ENCODE peak calls at places on chromosome 1, in seven cellular contexts. One of them, this sample, is unnamed.

GRCh38 chr1:194341587-194341986 is 1155.2 kb upstream of the B3GALT2 start:
- DNase-seq in RWPE2: no peak
- DNase-seq in MM.1S: no peak
- DNase-seq in activated B cell treated with CpG ODN at 0.5 μM for 24 hours: no peak
- DNase-seq in endothelial cell: no peak
- DNase-seq in Calu3: no peak
- DNase-seq in GM12865: no peak
- DNase-seq in this sample: no peak

GRCh38 chr1:7831458-7831857 is 21.4 kb downstream of the UTS2 start:
- DNase-seq in endothelial cell: no peak
- DNase-seq in activated B cell treated with CpG ODN at 0.5 μM for 24 hours: no peak
- DNase-seq in MM.1S: no peak
- DNase-seq in GM12865: no peak
- DNase-seq in Calu3: no peak
- DNase-seq in RWPE2: no peak
- DNase-seq in this sample: no peak

GRCh38 chr1:230592848-230593247 is 49.4 kb upstream of the COG2 start:
- DNase-seq in GM12865: no peak
- DNase-seq in endothelial cell: no peak
- DNase-seq in activated B cell treated with CpG ODN at 0.5 μM for 24 hours: no peak
- DNase-seq in RWPE2: no peak
- DNase-seq in MM.1S: no peak
- DNase-seq in Calu3: no peak
- DNase-seq in this sample: no peak

GRCh38 chr1:214727274-214727673 is 124.3 kb downstream of the CENPF start:
- DNase-seq in Calu3: no peak
- DNase-seq in GM12865: no peak
- DNase-seq in activated B cell treated with CpG ODN at 0.5 μM for 24 hours: no peak
- DNase-seq in endothelial cell: no peak
- DNase-seq in MM.1S: no peak
- DNase-seq in RWPE2: no peak
- DNase-seq in this sample: no peak

GRCh38 chr1:37051386-37051785 is 17.1 kb upstream of the GRIK3 start:
- DNase-seq in GM12865: no peak
- DNase-seq in endothelial cell: no peak
- DNase-seq in MM.1S: no peak
- DNase-seq in RWPE2: no peak
- DNase-seq in activated B cell treated with CpG ODN at 0.5 μM for 24 hours: no peak
- DNase-seq in Calu3: no peak
- DNase-seq in this sample: no peak

GRCh38 chr1:246035060-246035531 is 472.0 kb downstream of the SMYD3 start:
- DNase-seq in MM.1S: no peak
- DNase-seq in Calu3: no peak
- DNase-seq in GM12865: no peak
- DNase-seq in endothelial cell: no peak
- DNase-seq in activated B cell treated with CpG ODN at 0.5 μM for 24 hours: no peak
- DNase-seq in RWPE2: no peak
- DNase-seq in this sample: no peak

GRCh38 chr1:53348491-53349368 is 20.9 kb upstream of the LRP8 start:
- DNase-seq in MM.1S: no peak
- DNase-seq in endothelial cell: no peak
- DNase-seq in activated B cell treated with CpG ODN at 0.5 μM for 24 hours: peak
- DNase-seq in Calu3: no peak
- DNase-seq in RWPE2: peak
- DNase-seq in GM12865: no peak
- DNase-seq in this sample: peak

GRCh38 chr1:29827801-29828525 is 591.6 kb downstream of the PTPRU start:
- DNase-seq in RWPE2: no peak
- DNase-seq in endothelial cell: no peak
- DNase-seq in MM.1S: no peak
- DNase-seq in GM12865: no peak
- DNase-seq in Calu3: no peak
- DNase-seq in activated B cell treated with CpG ODN at 0.5 μM for 24 hours: no peak
- DNase-seq in this sample: no peak

GRCh38 chr1:87512431-87512830 is 183.8 kb downstream of the LMO4 start:
- DNase-seq in RWPE2: no peak
- DNase-seq in endothelial cell: no peak
- DNase-seq in MM.1S: no peak
- DNase-seq in GM12865: no peak
- DNase-seq in Calu3: no peak
- DNase-seq in activated B cell treated with CpG ODN at 0.5 μM for 24 hours: no peak
- DNase-seq in this sample: no peak

GRCh38 chr1:41673355-41673754 is 188.9 kb upstream of the EDN2 start:
- DNase-seq in RWPE2: no peak
- DNase-seq in activated B cell treated with CpG ODN at 0.5 μM for 24 hours: no peak
- DNase-seq in MM.1S: peak
- DNase-seq in Calu3: no peak
- DNase-seq in endothelial cell: no peak
- DNase-seq in GM12865: peak
- DNase-seq in this sample: no peak

GRCh38 chr1:78691995-78692747 is 42.5 kb downstream of the IFI44 start:
- DNase-seq in endothelial cell: no peak
- DNase-seq in activated B cell treated with CpG ODN at 0.5 μM for 24 hours: no peak
- DNase-seq in RWPE2: no peak
- DNase-seq in GM12865: no peak
- DNase-seq in Calu3: no peak
- DNase-seq in MM.1S: no peak
- DNase-seq in this sample: no peak

GRCh38 chr1:86487131-86487804 is 18.5 kb downstream of the CLCA1 start:
- DNase-seq in RWPE2: no peak
- DNase-seq in endothelial cell: no peak
- DNase-seq in MM.1S: no peak
- DNase-seq in Calu3: no peak
- DNase-seq in GM12865: no peak
- DNase-seq in activated B cell treated with CpG ODN at 0.5 μM for 24 hours: no peak
- DNase-seq in this sample: no peak

GRCh38 chr1:205447457-205448415 is 8.1 kb downstream of the BLACAT1 start:
- DNase-seq in GM12865: no peak
- DNase-seq in MM.1S: no peak
- DNase-seq in RWPE2: no peak
- DNase-seq in endothelial cell: no peak
- DNase-seq in Calu3: peak
- DNase-seq in activated B cell treated with CpG ODN at 0.5 μM for 24 hours: no peak
- DNase-seq in this sample: no peak

GRCh38 chr1:23591460-23592208 is 32.3 kb upstream of the ID3 start:
- DNase-seq in RWPE2: no peak
- DNase-seq in Calu3: no peak
- DNase-seq in activated B cell treated with CpG ODN at 0.5 μM for 24 hours: peak
- DNase-seq in endothelial cell: no peak
- DNase-seq in MM.1S: no peak
- DNase-seq in GM12865: peak
- DNase-seq in this sample: no peak

GRCh38 chr1:43464840-43465693 is 11.3 kb upstream of the HYI start:
- DNase-seq in RWPE2: no peak
- DNase-seq in activated B cell treated with CpG ODN at 0.5 μM for 24 hours: no peak
- DNase-seq in Calu3: peak
- DNase-seq in endothelial cell: no peak
- DNase-seq in MM.1S: no peak
- DNase-seq in GM12865: no peak
- DNase-seq in this sample: no peak

GRCh38 chr1:68185743-68186142 is 46.6 kb downstream of the WLS start:
- DNase-seq in GM12865: no peak
- DNase-seq in endothelial cell: no peak
- DNase-seq in RWPE2: no peak
- DNase-seq in Calu3: no peak
- DNase-seq in activated B cell treated with CpG ODN at 0.5 μM for 24 hours: no peak
- DNase-seq in MM.1S: no peak
- DNase-seq in this sample: no peak

GRCh38 chr1:89603651-89604413 is 29.1 kb upstream of the LRRC8C start:
- DNase-seq in Calu3: no peak
- DNase-seq in RWPE2: no peak
- DNase-seq in endothelial cell: no peak
- DNase-seq in MM.1S: no peak
- DNase-seq in GM12865: no peak
- DNase-seq in activated B cell treated with CpG ODN at 0.5 μM for 24 hours: no peak
- DNase-seq in this sample: no peak

GRCh38 chr1:94113592-94114322 is 7.2 kb downstream of the ABCA4 start:
- DNase-seq in activated B cell treated with CpG ODN at 0.5 μM for 24 hours: no peak
- DNase-seq in endothelial cell: no peak
- DNase-seq in RWPE2: no peak
- DNase-seq in GM12865: no peak
- DNase-seq in MM.1S: no peak
- DNase-seq in Calu3: no peak
- DNase-seq in this sample: no peak

GRCh38 chr1:6287029-6287428 is 26.1 kb upstream of the GPR153 start:
- DNase-seq in GM12865: no peak
- DNase-seq in Calu3: no peak
- DNase-seq in endothelial cell: no peak
- DNase-seq in activated B cell treated with CpG ODN at 0.5 μM for 24 hours: no peak
- DNase-seq in RWPE2: no peak
- DNase-seq in MM.1S: no peak
- DNase-seq in this sample: no peak

GRCh38 chr1:105830614-105831146 is 1225.8 kb upstream of the PRMT6 start:
- DNase-seq in endothelial cell: no peak
- DNase-seq in Calu3: no peak
- DNase-seq in MM.1S: no peak
- DNase-seq in RWPE2: no peak
- DNase-seq in GM12865: no peak
- DNase-seq in activated B cell treated with CpG ODN at 0.5 μM for 24 hours: no peak
- DNase-seq in this sample: no peak

GRCh38 chr1:64608015-64608650 is 136.7 kb upstream of the RAVER2 start:
- DNase-seq in MM.1S: no peak
- DNase-seq in activated B cell treated with CpG ODN at 0.5 μM for 24 hours: no peak
- DNase-seq in RWPE2: no peak
- DNase-seq in GM12865: no peak
- DNase-seq in endothelial cell: no peak
- DNase-seq in Calu3: no peak
- DNase-seq in this sample: no peak

GRCh38 chr1:205285391-205286101 is 36.0 kb downstream of the NUAK2 start:
- DNase-seq in MM.1S: peak
- DNase-seq in RWPE2: no peak
- DNase-seq in activated B cell treated with CpG ODN at 0.5 μM for 24 hours: peak
- DNase-seq in GM12865: peak
- DNase-seq in endothelial cell: no peak
- DNase-seq in Calu3: no peak
- DNase-seq in this sample: no peak

GRCh38 chr1:86778510-86779218 is 74.3 kb downstream of the SH3GLB1 start:
- DNase-seq in activated B cell treated with CpG ODN at 0.5 μM for 24 hours: no peak
- DNase-seq in GM12865: no peak
- DNase-seq in Calu3: no peak
- DNase-seq in endothelial cell: no peak
- DNase-seq in MM.1S: no peak
- DNase-seq in RWPE2: no peak
- DNase-seq in this sample: no peak

GRCh38 chr1:185916866-185917265 is 182.7 kb downstream of the HMCN1 start:
- DNase-seq in GM12865: no peak
- DNase-seq in activated B cell treated with CpG ODN at 0.5 μM for 24 hours: no peak
- DNase-seq in RWPE2: no peak
- DNase-seq in MM.1S: no peak
- DNase-seq in Calu3: no peak
- DNase-seq in endothelial cell: no peak
- DNase-seq in this sample: no peak

GRCh38 chr1:118396824-118397530 is 211.9 kb upstream of the SPAG17 start:
- DNase-seq in Calu3: no peak
- DNase-seq in MM.1S: no peak
- DNase-seq in RWPE2: no peak
- DNase-seq in GM12865: no peak
- DNase-seq in endothelial cell: no peak
- DNase-seq in activated B cell treated with CpG ODN at 0.5 μM for 24 hours: no peak
- DNase-seq in this sample: no peak

GRCh38 chr1:19113362-19114092 is 96.5 kb downstream of the UBR4 start:
- DNase-seq in MM.1S: peak
- DNase-seq in RWPE2: no peak
- DNase-seq in GM12865: peak
- DNase-seq in activated B cell treated with CpG ODN at 0.5 μM for 24 hours: no peak
- DNase-seq in endothelial cell: peak
- DNase-seq in Calu3: peak
- DNase-seq in this sample: no peak
- TF ChIP-seq CTCF in MM.1S: peak
- TF ChIP-seq CTCF in RWPE2: peak
- TF ChIP-seq CTCF in GM12865: peak
- TF ChIP-seq CTCF in activated B cell treated with CpG ODN at 0.5 μM for 24 hours: no peak
- TF ChIP-seq CTCF in endothelial cell: no peak
- TF ChIP-seq CTCF in Calu3: peak
- TF ChIP-seq CTCF in this sample: peak

DNA sequence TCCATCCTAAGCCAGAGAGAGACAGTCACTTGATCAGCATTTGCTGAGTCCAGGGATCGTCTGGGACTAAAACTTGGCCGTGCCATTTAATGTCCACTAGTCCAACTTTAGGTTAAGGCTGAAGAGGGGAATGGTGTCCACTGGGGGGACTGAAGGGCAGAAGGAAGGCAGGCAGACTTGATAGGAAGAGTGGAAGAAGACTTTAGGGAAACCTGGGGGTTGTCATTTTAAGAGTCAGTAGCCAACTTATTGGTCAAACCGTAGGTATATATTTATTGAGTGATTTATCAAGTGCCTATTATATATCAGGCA is 1.3 kb upstream of the LMOD1 start:
- DNase-seq in Calu3: no peak
- DNase-seq in GM12865: no peak
- DNase-seq in MM.1S: no peak
- DNase-seq in endothelial cell: no peak
- DNase-seq in activated B cell treated with CpG ODN at 0.5 μM for 24 hours: no peak
- DNase-seq in RWPE2: no peak
- DNase-seq in this sample: no peak
- TF ChIP-seq CTCF in Calu3: no peak
- TF ChIP-seq CTCF in GM12865: no peak
- TF ChIP-seq CTCF in MM.1S: no peak
- TF ChIP-seq CTCF in endothelial cell: no peak
- TF ChIP-seq CTCF in activated B cell treated with CpG ODN at 0.5 μM for 24 hours: no peak
- TF ChIP-seq CTCF in RWPE2: no peak
- TF ChIP-seq CTCF in this sample: peak

DNA sequence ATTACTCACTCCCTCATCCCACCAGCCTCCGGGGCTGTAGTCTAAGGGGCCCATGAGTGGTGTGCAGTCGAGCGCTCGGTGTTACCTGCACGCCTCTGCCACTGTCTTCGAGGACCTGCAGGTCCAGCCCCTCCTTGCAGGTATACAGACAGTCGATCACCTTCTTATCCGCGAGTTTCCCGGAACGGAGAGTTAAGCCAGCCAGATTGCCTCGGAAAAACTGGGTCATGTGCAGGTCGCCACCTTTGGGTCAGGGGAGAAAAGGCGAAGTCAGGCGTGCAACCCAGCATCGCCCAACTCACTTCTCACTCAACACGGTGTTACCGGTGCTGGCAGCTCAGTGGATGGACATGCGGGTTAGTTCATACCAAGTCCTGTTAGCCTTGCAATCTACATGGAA is 84.3 kb downstream of the PIK3CD start:
- DNase-seq in GM12865: no peak
- DNase-seq in activated B cell treated with CpG ODN at 0.5 μM for 24 hours: no peak
- DNase-seq in Calu3: no peak
- DNase-seq in endothelial cell: no peak
- DNase-seq in MM.1S: no peak
- DNase-seq in RWPE2: no peak
- DNase-seq in this sample: no peak
- TF ChIP-seq CTCF in GM12865: no peak
- TF ChIP-seq CTCF in activated B cell treated with CpG ODN at 0.5 μM for 24 hours: no peak
- TF ChIP-seq CTCF in Calu3: no peak
- TF ChIP-seq CTCF in endothelial cell: no peak
- TF ChIP-seq CTCF in MM.1S: no peak
- TF ChIP-seq CTCF in RWPE2: no peak
- TF ChIP-seq CTCF in this sample: no peak

DNA sequence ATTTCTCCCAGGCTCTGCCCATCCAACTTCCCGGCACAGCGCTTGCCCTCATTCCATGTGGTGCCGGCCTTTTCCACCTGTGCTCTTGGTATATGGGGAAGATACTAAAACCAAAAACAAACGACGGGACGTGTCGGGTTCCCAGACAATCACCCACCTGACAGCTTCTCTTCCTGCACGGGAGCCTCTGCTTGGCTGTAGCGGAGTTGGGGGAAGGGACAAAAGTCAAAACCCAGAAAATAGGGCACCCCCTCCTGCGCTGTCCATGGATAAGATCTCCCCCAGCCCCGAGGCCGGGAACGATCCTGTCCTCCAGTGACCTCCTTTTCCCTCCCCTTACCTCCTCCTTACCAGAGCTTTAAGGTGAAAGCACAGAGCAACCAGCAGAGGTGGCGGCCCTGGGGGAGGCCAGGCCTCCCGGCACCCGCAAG is 640 bp downstream of the JTB start:
- DNase-seq in Calu3: no peak
- DNase-seq in GM12865: no peak
- DNase-seq in RWPE2: no peak
- DNase-seq in activated B cell treated with CpG ODN at 0.5 μM for 24 hours: no peak
- DNase-seq in MM.1S: no peak
- DNase-seq in endothelial cell: no peak
- DNase-seq in this sample: no peak
- TF ChIP-seq CTCF in Calu3: no peak
- TF ChIP-seq CTCF in GM12865: no peak
- TF ChIP-seq CTCF in RWPE2: no peak
- TF ChIP-seq CTCF in activated B cell treated with CpG ODN at 0.5 μM for 24 hours: no peak
- TF ChIP-seq CTCF in MM.1S: no peak
- TF ChIP-seq CTCF in endothelial cell: no peak
- TF ChIP-seq CTCF in this sample: no peak

This sample was measured in type B pancreatic cell.